ENCODE peak calls at places on chromosomes 3 and 15, in six cellular contexts. One of them, this sample, is unnamed.

GRCh38 chr15:76994001-76994400 is 925 bp upstream of the PSTPIP1 start:
- ATAC-seq in HCT116: no peak
- ATAC-seq in GM12878: no peak
- ATAC-seq in heart left ventricle: peak; percentile 48
- ATAC-seq in right lobe of liver: peak; percentile 17
- ATAC-seq in HepG2: no peak
- ATAC-seq in this sample: no peak

GRCh38 chr15:67821784-67822451 is 3.4 kb upstream of the SKOR1 start:
- ATAC-seq in HCT116: no peak
- ATAC-seq in heart left ventricle: no peak
- ATAC-seq in HepG2: no peak
- ATAC-seq in right lobe of liver: no peak
- ATAC-seq in GM12878: no peak
- ATAC-seq in this sample: no peak

GRCh38 chr3:156554515-156554841 is 439 bp downstream of the SSR3 start:
- ATAC-seq in right lobe of liver: peak; percentile 33
- ATAC-seq in HepG2: no peak
- ATAC-seq in GM12878: peak; percentile 32
- ATAC-seq in HCT116: peak; percentile 30
- ATAC-seq in heart left ventricle: no peak
- ATAC-seq in this sample: no peak

GRCh38 chr15:63892794-63893441 is 59.2 kb upstream of the HERC1 start:
- ATAC-seq in HCT116: no peak
- ATAC-seq in HepG2: no peak
- ATAC-seq in right lobe of liver: no peak
- ATAC-seq in heart left ventricle: peak; percentile 13
- ATAC-seq in GM12878: peak; percentile 59
- ATAC-seq in this sample: no peak

GRCh38 chr3:126450219-126450618 is 25.5 kb downstream of the ZXDC start:
- ATAC-seq in HCT116: no peak
- ATAC-seq in GM12878: no peak
- ATAC-seq in right lobe of liver: no peak
- ATAC-seq in HepG2: no peak
- ATAC-seq in heart left ventricle: no peak
- ATAC-seq in this sample: no peak

GRCh38 chr3:194487289-194488006 is 646 bp upstream of the ATP13A3 start:
- ATAC-seq in GM12878: peak; percentile 53
- ATAC-seq in HCT116: no peak
- ATAC-seq in heart left ventricle: peak; percentile 10
- ATAC-seq in right lobe of liver: peak; percentile 49
- ATAC-seq in HepG2: no peak
- ATAC-seq in this sample: peak; percentile 21

GRCh38 chr3:22704571-22705354 is 498.4 kb upstream of the UBE2E2 start:
- ATAC-seq in HCT116: no peak
- ATAC-seq in HepG2: no peak
- ATAC-seq in right lobe of liver: no peak
- ATAC-seq in GM12878: no peak
- ATAC-seq in heart left ventricle: no peak
- ATAC-seq in this sample: no peak

GRCh38 chr3:72247126-72247525 is 462.2 kb upstream of the PROK2 start:
- ATAC-seq in heart left ventricle: no peak
- ATAC-seq in GM12878: peak; percentile 73
- ATAC-seq in HCT116: no peak
- ATAC-seq in HepG2: no peak
- ATAC-seq in right lobe of liver: no peak
- ATAC-seq in this sample: no peak

GRCh38 chr15:70479785-70480184 is 283.6 kb downstream of the UACA start:
- ATAC-seq in HepG2: no peak
- ATAC-seq in right lobe of liver: no peak
- ATAC-seq in HCT116: no peak
- ATAC-seq in heart left ventricle: no peak
- ATAC-seq in GM12878: peak; percentile 76
- ATAC-seq in this sample: no peak

GRCh38 chr15:40847225-40847961 is 3.5 kb downstream of the SPINT1 start:
- ATAC-seq in HepG2: peak; percentile 77
- ATAC-seq in heart left ventricle: peak; percentile 84
- ATAC-seq in right lobe of liver: peak; percentile 74
- ATAC-seq in HCT116: peak; percentile 46
- ATAC-seq in GM12878: peak; percentile 82
- ATAC-seq in this sample: peak; percentile 33

GRCh38 chr15:74179101-74179841 is 5.8 kb downstream of the ISLR start:
- ATAC-seq in heart left ventricle: peak; percentile 89
- ATAC-seq in GM12878: no peak
- ATAC-seq in right lobe of liver: peak; percentile 54
- ATAC-seq in HepG2: no peak
- ATAC-seq in HCT116: peak; percentile 80
- ATAC-seq in this sample: peak; percentile 91

GRCh38 chr15:60535265-60535664 is 56.3 kb upstream of the ICE2 start:
- ATAC-seq in right lobe of liver: no peak
- ATAC-seq in heart left ventricle: no peak
- ATAC-seq in HepG2: no peak
- ATAC-seq in HCT116: no peak
- ATAC-seq in GM12878: no peak
- ATAC-seq in this sample: no peak

GRCh38 chr3:11390411-11391171 is 118.4 kb downstream of the ATG7 start:
- ATAC-seq in HepG2: no peak
- ATAC-seq in HCT116: no peak
- ATAC-seq in right lobe of liver: peak; percentile 59
- ATAC-seq in GM12878: no peak
- ATAC-seq in heart left ventricle: peak; percentile 77
- ATAC-seq in this sample: no peak

GRCh38 chr15:85625856-85626255 is 168.9 kb downstream of the KLHL25 start:
- ATAC-seq in right lobe of liver: peak; percentile 40
- ATAC-seq in GM12878: peak; percentile 92
- ATAC-seq in HepG2: no peak
- ATAC-seq in heart left ventricle: peak; percentile 36
- ATAC-seq in HCT116: no peak
- ATAC-seq in this sample: peak; percentile 23

GRCh38 chr15:65796610-65797012 is 4.5 kb upstream of the DENND4A start:
- ATAC-seq in GM12878: no peak
- ATAC-seq in right lobe of liver: no peak
- ATAC-seq in heart left ventricle: no peak
- ATAC-seq in HCT116: no peak
- ATAC-seq in HepG2: no peak
- ATAC-seq in this sample: no peak

GRCh38 chr15:61327019-61327631 is 98.0 kb upstream of the RORA start:
- ATAC-seq in right lobe of liver: peak; percentile 94
- ATAC-seq in heart left ventricle: peak; percentile 56
- ATAC-seq in HepG2: no peak
- ATAC-seq in HCT116: no peak
- ATAC-seq in GM12878: peak; percentile 93
- ATAC-seq in this sample: no peak

GRCh38 chr15:74383695-74384565 is 16.5 kb upstream of the CYP11A1 start:
- ATAC-seq in HepG2: no peak
- ATAC-seq in right lobe of liver: no peak
- ATAC-seq in GM12878: peak; percentile 67
- ATAC-seq in HCT116: peak; percentile 27
- ATAC-seq in heart left ventricle: no peak
- ATAC-seq in this sample: no peak

GRCh38 chr3:134864644-134865043 is 69.6 kb downstream of the EPHB1 start:
- ATAC-seq in HepG2: no peak
- ATAC-seq in HCT116: no peak
- ATAC-seq in heart left ventricle: peak; percentile 49
- ATAC-seq in GM12878: no peak
- ATAC-seq in right lobe of liver: peak; percentile 38
- ATAC-seq in this sample: no peak

GRCh38 chr15:80492874-80493273 is 88.7 kb downstream of the ARNT2 start:
- ATAC-seq in heart left ventricle: no peak
- ATAC-seq in HCT116: no peak
- ATAC-seq in right lobe of liver: no peak
- ATAC-seq in GM12878: no peak
- ATAC-seq in HepG2: no peak
- ATAC-seq in this sample: peak; percentile 61

GRCh38 chr15:80496101-80496500 is 91.9 kb downstream of the ARNT2 start:
- ATAC-seq in HepG2: no peak
- ATAC-seq in heart left ventricle: no peak
- ATAC-seq in right lobe of liver: no peak
- ATAC-seq in HCT116: no peak
- ATAC-seq in GM12878: no peak
- ATAC-seq in this sample: no peak

GRCh38 chr15:80497221-80497620 is 93.0 kb downstream of the ARNT2 start:
- ATAC-seq in heart left ventricle: no peak
- ATAC-seq in HepG2: no peak
- ATAC-seq in HCT116: no peak
- ATAC-seq in GM12878: no peak
- ATAC-seq in right lobe of liver: no peak
- ATAC-seq in this sample: no peak

GRCh38 chr15:80494311-80494710 is 90.1 kb downstream of the ARNT2 start:
- ATAC-seq in right lobe of liver: no peak
- ATAC-seq in HepG2: peak; percentile 84
- ATAC-seq in heart left ventricle: no peak
- ATAC-seq in GM12878: no peak
- ATAC-seq in HCT116: no peak
- ATAC-seq in this sample: no peak

GRCh38 chr15:80495406-80495942 is 91.3 kb downstream of the ARNT2 start:
- ATAC-seq in heart left ventricle: no peak
- ATAC-seq in right lobe of liver: no peak
- ATAC-seq in HepG2: peak; percentile 54
- ATAC-seq in HCT116: no peak
- ATAC-seq in GM12878: no peak
- ATAC-seq in this sample: no peak
- H3K4me1 ChIP-seq in heart left ventricle: no peaks in the 10 kb centered on the region
- H3K4me1 ChIP-seq in right lobe of liver: no peaks in the 10 kb centered on the region
- H3K4me1 ChIP-seq in HepG2: peaks cover 39% of the 10 kb centered on the region
- H3K4me1 ChIP-seq in HCT116: peaks cover 3% of the 10 kb centered on the region
- H3K4me1 ChIP-seq in GM12878: no peaks in the 10 kb centered on the region
- H3K4me1 ChIP-seq in this sample: no peaks in the 10 kb centered on the region

GRCh38 chr3:13681931-13682330 is 133.0 kb downstream of the FBLN2 start:
- ATAC-seq in GM12878: no peak
- ATAC-seq in right lobe of liver: no peak
- ATAC-seq in HCT116: no peak
- ATAC-seq in HepG2: no peak
- ATAC-seq in heart left ventricle: no peak
- ATAC-seq in this sample: no peak

GRCh38 chr3:13673207-13673606 is 124.3 kb downstream of the FBLN2 start:
- ATAC-seq in GM12878: no peak
- ATAC-seq in HCT116: peak; percentile 77
- ATAC-seq in heart left ventricle: no peak
- ATAC-seq in HepG2: peak; percentile 46
- ATAC-seq in right lobe of liver: no peak
- ATAC-seq in this sample: no peak

GRCh38 chr3:13676618-13677017 is 127.7 kb downstream of the FBLN2 start:
- ATAC-seq in GM12878: no peak
- ATAC-seq in HCT116: no peak
- ATAC-seq in HepG2: no peak
- ATAC-seq in heart left ventricle: no peak
- ATAC-seq in right lobe of liver: no peak
- ATAC-seq in this sample: no peak

GRCh38 chr3:13674538-13675185 is 125.7 kb downstream of the FBLN2 start:
- ATAC-seq in heart left ventricle: no peak
- ATAC-seq in GM12878: no peak
- ATAC-seq in HCT116: no peak
- ATAC-seq in right lobe of liver: no peak
- ATAC-seq in HepG2: peak; percentile 58
- ATAC-seq in this sample: no peak

DNA sequence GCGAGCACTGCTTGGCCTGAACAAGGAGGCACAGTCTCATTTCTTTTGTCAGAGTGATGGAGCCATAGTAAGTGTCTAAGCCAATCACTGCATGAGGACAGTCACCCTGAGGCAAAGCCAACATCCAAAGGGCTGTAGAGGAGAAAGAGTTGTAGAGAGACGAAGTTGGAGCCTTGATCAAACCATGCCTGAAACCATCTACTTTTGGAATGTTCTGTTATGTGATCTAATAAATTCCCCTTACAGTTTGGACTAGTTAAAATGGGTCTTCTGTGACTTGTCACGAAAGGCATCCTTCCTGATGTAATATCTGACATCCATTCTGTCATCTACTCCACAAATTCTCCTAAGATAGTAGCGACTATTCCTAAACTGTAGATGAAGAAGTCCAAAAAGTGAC is 128.3 kb downstream of the FBLN2 start:
- ATAC-seq in GM12878: no peak
- ATAC-seq in HCT116: no peak
- ATAC-seq in heart left ventricle: no peak
- ATAC-seq in HepG2: no peak
- ATAC-seq in right lobe of liver: no peak
- ATAC-seq in this sample: no peak
- TF ChIP-seq POLR2A in GM12878: no peak
- TF ChIP-seq POLR2A in HCT116: no peak
- TF ChIP-seq POLR2A in heart left ventricle: no peak
- TF ChIP-seq POLR2A in HepG2: no peak
- TF ChIP-seq POLR2A in right lobe of liver: no peak
- TF ChIP-seq POLR2A in this sample: no peak

DNA sequence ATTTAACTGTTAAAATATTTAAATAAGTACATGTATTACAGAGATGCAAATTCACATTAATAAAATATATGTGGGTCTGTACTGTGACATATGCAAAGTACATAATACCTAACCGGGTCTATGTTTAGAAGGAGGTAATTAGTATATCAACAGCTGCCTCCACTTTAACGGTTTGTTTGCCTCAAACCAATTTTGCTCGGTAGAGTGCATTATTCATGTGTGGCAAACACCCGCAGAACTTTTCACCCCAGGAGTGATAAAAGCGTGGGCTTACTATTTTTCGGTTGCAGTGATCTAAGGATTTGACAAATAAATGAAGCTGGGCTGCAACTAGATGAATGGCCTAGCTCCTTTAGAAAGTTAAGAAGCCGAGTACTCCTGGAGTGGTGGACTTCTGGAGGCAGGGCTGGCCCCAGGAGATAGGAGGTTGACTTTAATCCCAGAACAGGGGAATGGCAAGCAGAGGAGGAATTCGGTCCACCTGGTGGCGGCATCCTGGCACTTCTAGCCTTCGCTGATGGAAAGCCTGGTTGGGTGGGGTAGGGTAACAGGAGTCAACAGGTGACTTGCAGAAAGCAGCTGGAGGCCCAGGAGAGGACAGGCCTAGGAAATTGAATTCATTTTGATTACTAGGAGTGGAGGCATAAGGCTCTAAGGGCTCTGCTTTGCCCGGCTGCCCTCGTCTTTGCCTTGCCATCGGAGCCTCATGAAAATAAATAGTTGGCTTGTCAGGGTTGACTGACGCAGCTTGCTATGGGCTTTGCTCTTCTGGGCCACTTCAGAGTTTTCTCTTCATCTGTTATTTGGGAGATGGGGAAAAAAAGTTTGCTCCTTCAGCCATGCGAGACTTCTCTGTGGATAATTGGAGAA is 2.4 kb downstream of the SLCO3A1 start:
- ATAC-seq in GM12878: peak; percentile 60
- ATAC-seq in HepG2: peak; percentile 8
- ATAC-seq in right lobe of liver: no peak
- ATAC-seq in HCT116: peak; percentile 23
- ATAC-seq in heart left ventricle: no peak
- ATAC-seq in this sample: no peak
- H3K4me3 ChIP-seq in GM12878: no peak overlapping the region
- H3K4me3 ChIP-seq in HepG2: no peak overlapping the region
- H3K4me3 ChIP-seq in right lobe of liver: no peak overlapping the region
- H3K4me3 ChIP-seq in HCT116: no peak overlapping the region
- H3K4me3 ChIP-seq in heart left ventricle: peak overlapping the region; percentile 79
- H3K4me3 ChIP-seq in this sample: no peak overlapping the region

DNA sequence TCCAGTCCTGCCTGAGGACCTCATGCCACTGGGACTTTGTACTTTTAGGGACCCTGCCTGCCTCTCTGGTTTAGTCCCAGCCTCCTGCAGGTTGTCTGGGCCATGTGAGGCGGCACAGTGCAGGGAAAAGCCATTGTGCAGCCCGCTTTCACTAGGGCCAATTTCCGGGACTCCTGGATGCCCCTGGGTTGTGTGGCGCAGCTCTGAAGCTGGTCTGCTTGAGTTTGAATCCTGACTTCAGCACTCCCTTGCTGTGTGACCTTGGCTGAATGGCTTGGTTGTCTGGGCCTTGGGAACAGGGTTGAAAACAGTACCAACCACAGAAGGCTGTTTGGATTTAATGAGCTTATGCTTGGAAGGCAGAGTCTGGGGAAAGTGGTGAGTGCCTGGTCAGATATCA is 8.3 kb downstream of the TEX264 start:
- ATAC-seq in HCT116: no peak
- ATAC-seq in heart left ventricle: no peak
- ATAC-seq in right lobe of liver: no peak
- ATAC-seq in GM12878: no peak
- ATAC-seq in HepG2: no peak
- ATAC-seq in this sample: no peak
- H3K4me1 ChIP-seq in HCT116: peaks cover 6% of the 10 kb centered on the region
- H3K4me1 ChIP-seq in heart left ventricle: peaks cover 44% of the 10 kb centered on the region
- H3K4me1 ChIP-seq in right lobe of liver: peaks cover 3% of the 10 kb centered on the region
- H3K4me1 ChIP-seq in GM12878: peaks cover 22% of the 10 kb centered on the region
- H3K4me1 ChIP-seq in HepG2: peaks cover 12% of the 10 kb centered on the region
- H3K4me1 ChIP-seq in this sample: peaks cover 19% of the 10 kb centered on the region

This sample was measured in gastroesophageal sphincter.